ENCODE peak calls at places on chromosomes 13 and 19, in four cellular contexts. U is endothelial cell of umbilical vein, L is trophoblast cell, F is Karpas-422. J is an unnamed sample. For H3K36me3, the result is how much of the 10 kb centered on the place peaks cover.

GRCh38 chr19:45376045-45376724 is 5.8 kb upstream of the ERCC2 start:
- DNase-seq in F (no peak), L (no peak), U (peak), J (peak)

GRCh38 chr19:17303167-17303939 is at the start of gene ABHD8:
- DNase-seq in L (peak), U (peak), F (peak), J (peak)

GRCh38 chr13:46982856-46983582 is 86.2 kb upstream of the HTR2A start:
- DNase-seq in U (no peak), F (peak), L (no peak), J (no peak)

GRCh38 chr19:11137542-11138384 is 17.8 kb downstream of the SPC24 start:
- DNase-seq in F (peak), U (peak), L (peak), J (peak)

GRCh38 chr13:79628463-79628862 is 147.5 kb downstream of the NDFIP2 start:
- DNase-seq in U (no peak), F (no peak), L (no peak), J (no peak)

GRCh38 chr13:98313938-98314292 is 136.8 kb upstream of the RNF113B start:
- DNase-seq in U (no peak), L (no peak), F (no peak), J (no peak)

GRCh38 chr19:57947419-57948134 is at the start of gene ZNF256:
- DNase-seq in U (peak), L (peak), F (peak), J (peak)

GRCh38 chr19:58543826-58544590 is at the start of gene TRIM28:
- DNase-seq in F (peak), L (peak), U (peak), J (peak)

GRCh38 chr13:47025791-47026419 is 129.1 kb upstream of the HTR2A start:
- DNase-seq in L (no peak), U (no peak), F (peak), J (no peak)

GRCh38 chr13:36548129-36548528 is 115.8 kb downstream of the CCNA1 start:
- DNase-seq in U (no peak), L (no peak), F (no peak), J (no peak)

GRCh38 chr19:15264061-15264932 is 32.0 kb upstream of the EPHX3 start:
- DNase-seq in F (peak), U (peak), L (peak), J (peak)

GRCh38 chr19:54316746-54317107 is 3.8 kb upstream of the LILRA5 start:
- DNase-seq in L (no peak), F (peak), U (no peak), J (no peak)

GRCh38 chr19:12946092-12946845 is 607 bp downstream of the RAD23A start:
- DNase-seq in L (peak), F (peak), U (peak), J (peak)

GRCh38 chr19:1884719-1885334 is 469 bp downstream of the ABHD17A start:
- DNase-seq in L (no peak), U (no peak), F (peak), J (no peak)

GRCh38 chr13:73861136-73861535 is 273.1 kb downstream of the KLF12 start:
- DNase-seq in U (no peak), F (no peak), L (no peak), J (no peak)

GRCh38 chr13:98507060-98507797 is 69.7 kb downstream of the STK24 start:
- DNase-seq in F (no peak), L (peak), U (peak), J (peak)

GRCh38 chr19:45250832-45251451 is at the start of gene MARK4:
- DNase-seq in U (peak), F (peak), L (no peak), J (peak)

GRCh38 chr19:11247391-11247790 is 8.0 kb downstream of the ANGPTL8 start:
- DNase-seq in F (no peak), L (no peak), U (no peak), J (no peak)

GRCh38 chr13:97279913-97280312 is 57.8 kb downstream of the MBNL2 start:
- DNase-seq in U (peak), L (no peak), F (no peak), J (no peak)

GRCh38 chr19:11205939-11206570 is 8.7 kb upstream of the KANK2 start:
- DNase-seq in F (no peak), L (no peak), U (no peak), J (no peak)

GRCh38 chr13:44764334-44764733 is 188.2 kb upstream of the TSC22D1 start:
- DNase-seq in L (no peak), U (no peak), F (no peak), J (no peak)

GRCh38 chr19:45187421-45188100 is 9.0 kb downstream of the BLOC1S3 start:
- DNase-seq in L (no peak), U (no peak), F (peak), J (peak)

GRCh38 chr13:90261343-90261742 is 1086.1 kb upstream of the MIR17HG start:
- DNase-seq in L (no peak), U (no peak), F (no peak), J (no peak)

GRCh38 chr19:7417671-7418324 is 69.1 kb downstream of the ARHGEF18 start:
- DNase-seq in F (no peak), U (no peak), L (no peak), J (peak)

GRCh38 chr13:30872685-30873443 is 33.2 kb upstream of the MEDAG start:
- DNase-seq in F (no peak), U (peak), L (peak), J (no peak)

GRCh38 chr13:31053098-31053497 is 108.6 kb downstream of the HSPH1 start:
- DNase-seq in F (no peak), L (no peak), U (no peak), J (peak)

GRCh38 chr13:47168086-47168485 is 271.2 kb upstream of the HTR2A start:
- DNase-seq in F (no peak), U (no peak), L (no peak), J (no peak)

GRCh38 chr13:104993708-104994107 is 1541.8 kb downstream of the EFNB2 start:
- DNase-seq in L (no peak), F (no peak), U (no peak), J (no peak)

GRCh38 chr13:92390217-92390616 is 836.4 kb upstream of the GPC6 start:
- DNase-seq in F (no peak), L (no peak), U (no peak), J (no peak)

GRCh38 chr13:41060723-41061074 is 610 bp upstream of the WBP4 start:
- DNase-seq in F (peak), L (peak), U (peak), J (peak)

GRCh38 chr13:35211949-35212348 is 264.5 kb downstream of the MAB21L1 start:
- DNase-seq in L (no peak), U (no peak), F (no peak), J (no peak)

GRCh38 chr13:112098699-112099098 is 31.8 kb downstream of the SOX1 start:
- DNase-seq in L (no peak), F (no peak), U (no peak), J (no peak)

GRCh38 chr13:112101360-112101930 is 34.5 kb downstream of the SOX1 start:
- DNase-seq in F (no peak), U (no peak), L (no peak), J (no peak)

GRCh38 chr13:112097770-112098169 is 30.8 kb downstream of the SOX1 start:
- DNase-seq in L (no peak), U (no peak), F (no peak), J (no peak)

GRCh38 chr13:112095354-112095753 is 28.4 kb downstream of the SOX1 start:
- DNase-seq in F (no peak), L (no peak), U (no peak), J (no peak)

GRCh38 chr13:112096959-112097358 is 30.0 kb downstream of the SOX1 start:
- DNase-seq in L (no peak), F (no peak), U (no peak), J (no peak)
- H2AFZ ChIP-seq in L (no peak), F (no peak), U (no peak), J (no peak)

DNA sequence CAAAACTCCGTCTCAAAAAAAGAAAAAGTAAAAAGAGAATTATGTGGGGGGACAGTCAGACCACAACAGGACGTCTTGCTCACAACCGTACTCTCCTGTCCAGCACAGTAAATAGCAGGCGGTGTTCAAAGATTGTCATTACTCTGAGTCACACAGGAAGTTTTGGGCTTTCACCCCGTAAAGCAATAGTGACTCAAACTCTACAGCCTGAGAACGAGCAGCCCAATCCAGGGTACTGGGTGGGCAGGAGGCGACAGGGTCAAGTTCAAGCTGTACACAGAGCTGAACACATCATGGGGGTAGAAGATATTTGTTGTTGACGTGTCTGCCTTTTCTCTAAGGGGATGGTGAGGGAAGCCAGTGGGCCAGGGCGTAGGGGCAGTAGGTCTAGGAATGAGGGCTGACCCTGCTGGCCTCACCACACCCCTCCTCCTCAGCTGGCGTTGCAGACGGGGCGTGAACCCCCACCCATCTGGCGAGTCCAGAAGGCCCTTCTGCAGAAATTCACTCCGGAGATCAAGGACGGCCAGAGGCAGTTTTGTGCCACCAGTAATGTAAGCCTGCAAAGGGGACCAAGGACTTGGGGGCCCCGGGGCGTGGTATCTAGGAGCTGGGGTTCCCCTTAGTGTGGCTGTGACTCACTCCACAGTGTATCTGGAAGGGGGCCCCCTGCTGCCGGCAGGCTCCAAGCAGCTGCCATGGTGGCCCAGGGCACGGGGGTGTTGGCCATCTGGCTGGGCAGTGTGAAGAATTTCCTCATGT is 23.3 kb downstream of the PRR12 start:
- DNase-seq in F (no peak), L (no peak), U (peak), J (peak)
- H3K36me3 ChIP-seq in F (under half), L (half or more), U (under half), J (under half)

DNA sequence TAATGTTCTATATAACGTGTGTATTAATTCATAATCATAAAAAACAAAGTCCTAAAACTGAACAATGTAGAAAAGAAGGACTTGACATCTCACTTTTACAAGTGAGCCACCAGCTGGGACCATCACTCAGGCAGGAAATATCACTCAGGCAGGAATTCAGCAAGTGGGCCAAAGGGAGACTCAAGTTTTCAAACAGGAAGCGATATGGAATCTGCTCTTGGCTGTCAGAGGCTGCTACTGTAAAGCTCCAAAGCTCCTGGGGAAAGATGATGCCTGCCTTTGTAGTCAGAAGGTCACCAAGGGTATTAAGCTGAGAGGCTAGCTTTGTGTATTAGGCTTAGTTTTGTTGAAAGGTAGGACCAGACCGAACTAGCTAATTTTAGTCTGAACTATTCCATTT is 5.5 kb upstream of the AKAP11 start:
- DNase-seq in F (no peak), U (peak), L (no peak), J (no peak)
- H2AFZ ChIP-seq in F (no peak), U (peak), L (no peak), J (no peak)

GRCh38 chr13:113078895-113079720 is 26.5 kb upstream of the F7 start:
- DNase-seq in U (no peak), F (no peak), L (no peak), J (no peak)

GRCh38 chr13:113082198-113083021 is 23.2 kb upstream of the F7 start:
- DNase-seq in F (no peak), U (no peak), L (no peak), J (no peak)

GRCh38 chr13:113080361-113080831 is 25.2 kb upstream of the F7 start:
- DNase-seq in F (peak), U (no peak), L (no peak), J (no peak)

GRCh38 chr13:113083022-113083373 is 22.6 kb upstream of the F7 start:
- DNase-seq in F (no peak), L (no peak), U (no peak), J (no peak)

GRCh38 chr13:113080901-113081521 is 24.6 kb upstream of the F7 start:
- DNase-seq in U (no peak), F (no peak), L (no peak), J (no peak)
- H3K36me3 ChIP-seq in U (under half), F (under half), L (under half), J (under half)

GRCh38 chr13:33229446-33230177 is 55.9 kb downstream of the STARD13 start:
- DNase-seq in L (no peak), F (no peak), U (no peak), J (no peak)
- H2AFZ ChIP-seq in L (peak), F (no peak), U (no peak), J (no peak)